ENCODE peak calls at places on chromosome 16, in four cellular contexts. One of them, this sample, is unnamed.

GRCh38 chr16:89093602-89094251 is at the start of gene ACSF3:
- DNase-seq in mucosa of descending colon: peak; percentile 74
- DNase-seq in mesendoderm: peak; percentile 19
- DNase-seq in fibroblast of mammary gland: peak; percentile 45
- DNase-seq in this sample: peak; percentile 93

GRCh38 chr16:84312783-84313382 is 18.2 kb downstream of the WFDC1 start:
- DNase-seq in mucosa of descending colon: peak; percentile 87
- DNase-seq in fibroblast of mammary gland: no peak
- DNase-seq in mesendoderm: peak; percentile 62
- DNase-seq in this sample: no peak

GRCh38 chr16:67264277-67264676 is 15.1 kb upstream of the PLEKHG4 start:
- DNase-seq in mucosa of descending colon: peak; percentile 17
- DNase-seq in mesendoderm: no peak
- DNase-seq in fibroblast of mammary gland: no peak
- DNase-seq in this sample: peak; percentile 68

GRCh38 chr16:78993342-78993741 is 607.2 kb downstream of the MAF start:
- DNase-seq in mucosa of descending colon: no peak
- DNase-seq in mesendoderm: no peak
- DNase-seq in fibroblast of mammary gland: no peak
- DNase-seq in this sample: no peak

GRCh38 chr16:57592591-57593003 is 35.8 kb upstream of the ADGRG1 start:
- DNase-seq in mesendoderm: no peak
- DNase-seq in mucosa of descending colon: peak; percentile 79
- DNase-seq in fibroblast of mammary gland: no peak
- DNase-seq in this sample: peak; percentile 89

GRCh38 chr16:29898786-29899515 is 399 bp downstream of the SEZ6L2 start:
- DNase-seq in mesendoderm: no peak
- DNase-seq in mucosa of descending colon: no peak
- DNase-seq in fibroblast of mammary gland: no peak
- DNase-seq in this sample: no peak

GRCh38 chr16:81582655-81583441 is 138.2 kb downstream of the CMIP start:
- DNase-seq in mesendoderm: peak; percentile 75
- DNase-seq in fibroblast of mammary gland: no peak
- DNase-seq in mucosa of descending colon: peak; percentile 40
- DNase-seq in this sample: no peak

GRCh38 chr16:4713663-4714501 is 20.2 kb downstream of the ANKS3 start:
- DNase-seq in mucosa of descending colon: peak; percentile 37
- DNase-seq in fibroblast of mammary gland: no peak
- DNase-seq in mesendoderm: no peak
- DNase-seq in this sample: no peak

GRCh38 chr16:56932588-56933265 is 785 bp downstream of the HERPUD1 start:
- DNase-seq in mesendoderm: peak; percentile 67
- DNase-seq in fibroblast of mammary gland: peak; percentile 78
- DNase-seq in mucosa of descending colon: peak; percentile 87
- DNase-seq in this sample: peak; percentile 94

GRCh38 chr16:685967-686366 is 1.8 kb upstream of the JMJD8 start:
- DNase-seq in mesendoderm: no peak
- DNase-seq in fibroblast of mammary gland: peak; percentile 54
- DNase-seq in mucosa of descending colon: no peak
- DNase-seq in this sample: peak; percentile 85

GRCh38 chr16:67531247-67531646 is 2.6 kb downstream of the RIPOR1 start:
- DNase-seq in mucosa of descending colon: no peak
- DNase-seq in mesendoderm: no peak
- DNase-seq in fibroblast of mammary gland: no peak
- DNase-seq in this sample: peak; percentile 81

GRCh38 chr16:57502048-57502775 is 15.9 kb upstream of the DOK4 start:
- DNase-seq in mesendoderm: no peak
- DNase-seq in mucosa of descending colon: no peak
- DNase-seq in fibroblast of mammary gland: no peak
- DNase-seq in this sample: no peak

GRCh38 chr16:78932395-78932794 is 668.1 kb downstream of the MAF start:
- DNase-seq in fibroblast of mammary gland: no peak
- DNase-seq in mucosa of descending colon: no peak
- DNase-seq in mesendoderm: no peak
- DNase-seq in this sample: no peak

GRCh38 chr16:12484987-12485386 is 318.7 kb downstream of the CPPED1 start:
- DNase-seq in fibroblast of mammary gland: no peak
- DNase-seq in mesendoderm: no peak
- DNase-seq in mucosa of descending colon: no peak
- DNase-seq in this sample: no peak

GRCh38 chr16:53789159-53789558 is 85.2 kb downstream of the FTO start:
- DNase-seq in mucosa of descending colon: no peak
- DNase-seq in mesendoderm: no peak
- DNase-seq in fibroblast of mammary gland: peak; percentile 85
- DNase-seq in this sample: no peak

GRCh38 chr16:5064915-5065314 is 841 bp downstream of the C16orf89 start:
- DNase-seq in fibroblast of mammary gland: no peak
- DNase-seq in mucosa of descending colon: no peak
- DNase-seq in mesendoderm: no peak
- DNase-seq in this sample: peak; percentile 45

GRCh38 chr16:17379121-17379571 is 91.6 kb downstream of the XYLT1 start:
- DNase-seq in mucosa of descending colon: no peak
- DNase-seq in fibroblast of mammary gland: peak; percentile 77
- DNase-seq in mesendoderm: no peak
- DNase-seq in this sample: no peak

GRCh38 chr16:26594666-26595065 is 472.1 kb upstream of the C16orf82 start:
- DNase-seq in mucosa of descending colon: no peak
- DNase-seq in mesendoderm: no peak
- DNase-seq in fibroblast of mammary gland: no peak
- DNase-seq in this sample: no peak

GRCh38 chr16:30065943-30066881 is 652 bp downstream of the ALDOA start:
- DNase-seq in mesendoderm: peak; percentile 54
- DNase-seq in fibroblast of mammary gland: peak; percentile 64
- DNase-seq in mucosa of descending colon: no peak
- DNase-seq in this sample: no peak

GRCh38 chr16:66618588-66618987 is 14.1 kb downstream of the CMTM3 start:
- DNase-seq in fibroblast of mammary gland: peak; percentile 99
- DNase-seq in mesendoderm: no peak
- DNase-seq in mucosa of descending colon: no peak
- DNase-seq in this sample: peak; percentile 35